ENCODE peak calls at places on chromosomes 3 and 15, in four cellular contexts. U is upper lobe of left lung, V is aorta, A is foreskin keratinocyte. I is an unnamed sample.

GRCh38 chr3:73134034-73134433 is 72.6 kb downstream of the EBLN2 start:
- ATAC-seq in U (no peak), V (no peak), A (no peak), I (no peak)

GRCh38 chr15:44695274-44695673 is 15.8 kb downstream of the PATL2 start:
- ATAC-seq in A (no peak), V (no peak), U (no peak), I (no peak)

GRCh38 chr3:29668728-29669127 is 387.9 kb downstream of the RBMS3 start:
- ATAC-seq in V (no peak), A (no peak), U (no peak), I (no peak)

GRCh38 chr3:174397848-174398247 is 461.3 kb upstream of the NAALADL2 start:
- ATAC-seq in V (no peak), A (peak), U (peak), I (no peak)

GRCh38 chr15:72203507-72203837 is 5.9 kb upstream of the GRAMD2A start:
- ATAC-seq in V (peak), U (no peak), A (peak), I (peak)

GRCh38 chr15:71148048-71148447 is 32.8 kb downstream of the THSD4 start:
- ATAC-seq in U (no peak), A (no peak), V (no peak), I (no peak)

GRCh38 chr3:24287728-24288450 is 206.8 kb downstream of the THRB start:
- ATAC-seq in V (peak), U (peak), A (no peak), I (peak)

GRCh38 chr15:89749951-89750559 is 994 bp downstream of the MESP1 start:
- ATAC-seq in A (no peak), U (peak), V (peak), I (peak)

GRCh38 chr3:124671123-124671522 is 59.1 kb upstream of the UMPS start:
- ATAC-seq in V (no peak), A (no peak), U (no peak), I (no peak)

GRCh38 chr15:71629761-71630499 is 180.4 kb upstream of the NR2E3 start:
- ATAC-seq in V (no peak), U (peak), A (no peak), I (peak)

GRCh38 chr3:182633206-182633605 is 160.1 kb upstream of the ATP11B start:
- ATAC-seq in U (no peak), V (no peak), A (no peak), I (no peak)

GRCh38 chr3:186417791-186418190 is 55.8 kb upstream of the DGKG start:
- ATAC-seq in A (peak), U (peak), V (no peak), I (no peak)

GRCh38 chr3:43442872-43443395 is 156.6 kb downstream of the SNRK start:
- ATAC-seq in U (no peak), V (no peak), A (no peak), I (no peak)

GRCh38 chr3:16300282-16300681 is 35.3 kb downstream of the OXNAD1 start:
- ATAC-seq in U (no peak), V (no peak), A (no peak), I (no peak)

GRCh38 chr3:45437388-45437787 is 49.0 kb downstream of the LARS2 start:
- ATAC-seq in V (no peak), U (no peak), A (no peak), I (no peak)

GRCh38 chr3:85167576-85167975 is 208.8 kb downstream of the CADM2 start:
- ATAC-seq in A (no peak), U (no peak), V (no peak), I (no peak)

GRCh38 chr3:197495499-197495898 is 60.3 kb downstream of the BDH1 start:
- ATAC-seq in U (no peak), A (no peak), V (no peak), I (no peak)

GRCh38 chr3:152611905-152612304 is 223.0 kb upstream of the P2RY1 start:
- ATAC-seq in V (no peak), A (no peak), U (no peak), I (peak)

GRCh38 chr3:186821429-186822367 is 15.4 kb upstream of the RFC4 start:
- ATAC-seq in U (peak), V (no peak), A (no peak), I (no peak)

I was measured in gastroesophageal sphincter.